ENCODE peak calls at places on chromosomes 7 and 10, in eight cellular contexts. One of them, this sample, is unnamed.

GRCh38 chr10:86170255-86171153 is 196.1 kb downstream of the GRID1 start:
- DNase-seq in PC-3: no peak
- DNase-seq in transverse colon: no peak
- DNase-seq in RWPE2: no peak
- DNase-seq in body of pancreas: no peak
- DNase-seq in AG10803: no peak
- DNase-seq in brain microvascular endothelial cell: no peak
- DNase-seq in lower leg skin: no peak
- DNase-seq in this sample: no peak

GRCh38 chr7:18706648-18707047 is 211.1 kb downstream of the HDAC9 start:
- DNase-seq in PC-3: no peak
- DNase-seq in body of pancreas: no peak
- DNase-seq in AG10803: no peak
- DNase-seq in lower leg skin: no peak
- DNase-seq in RWPE2: no peak
- DNase-seq in transverse colon: no peak
- DNase-seq in brain microvascular endothelial cell: no peak
- DNase-seq in this sample: no peak

GRCh38 chr10:12636585-12636984 is 287.2 kb downstream of the CAMK1D start:
- DNase-seq in transverse colon: no peak
- DNase-seq in brain microvascular endothelial cell: no peak
- DNase-seq in lower leg skin: peak; percentile 20
- DNase-seq in RWPE2: no peak
- DNase-seq in body of pancreas: no peak
- DNase-seq in PC-3: no peak
- DNase-seq in AG10803: no peak
- DNase-seq in this sample: no peak

GRCh38 chr10:13707156-13707881 is 120.6 kb downstream of the PRPF18 start:
- DNase-seq in brain microvascular endothelial cell: peak; percentile 85
- DNase-seq in AG10803: peak; percentile 87
- DNase-seq in body of pancreas: peak; percentile 79
- DNase-seq in transverse colon: peak; percentile 75
- DNase-seq in RWPE2: no peak
- DNase-seq in PC-3: peak; percentile 49
- DNase-seq in lower leg skin: peak; percentile 93
- DNase-seq in this sample: peak; percentile 94

GRCh38 chr10:125824736-125825135 is 1.4 kb downstream of the BCCIP start:
- DNase-seq in RWPE2: no peak
- DNase-seq in PC-3: peak; percentile 69
- DNase-seq in transverse colon: no peak
- DNase-seq in AG10803: peak; percentile 28
- DNase-seq in lower leg skin: no peak
- DNase-seq in brain microvascular endothelial cell: no peak
- DNase-seq in body of pancreas: no peak
- DNase-seq in this sample: peak; percentile 39

GRCh38 chr10:131323880-131324279 is 12.4 kb upstream of the TCERG1L start:
- DNase-seq in body of pancreas: no peak
- DNase-seq in AG10803: no peak
- DNase-seq in lower leg skin: no peak
- DNase-seq in brain microvascular endothelial cell: no peak
- DNase-seq in PC-3: no peak
- DNase-seq in transverse colon: no peak
- DNase-seq in RWPE2: no peak
- DNase-seq in this sample: no peak

GRCh38 chr7:129423700-129424410 is 10.4 kb upstream of the STRIP2 start:
- DNase-seq in PC-3: peak; percentile 53
- DNase-seq in brain microvascular endothelial cell: no peak
- DNase-seq in lower leg skin: no peak
- DNase-seq in RWPE2: no peak
- DNase-seq in transverse colon: no peak
- DNase-seq in body of pancreas: no peak
- DNase-seq in AG10803: no peak
- DNase-seq in this sample: peak; percentile 36

GRCh38 chr10:132691711-132692153 is 94.2 kb downstream of the NKX6-2 start:
- DNase-seq in RWPE2: peak; percentile 61
- DNase-seq in PC-3: no peak
- DNase-seq in AG10803: no peak
- DNase-seq in transverse colon: no peak
- DNase-seq in lower leg skin: peak; percentile 50
- DNase-seq in body of pancreas: no peak
- DNase-seq in brain microvascular endothelial cell: no peak
- DNase-seq in this sample: no peak

GRCh38 chr7:51315393-51316261 is 982 bp downstream of the COBL start:
- DNase-seq in body of pancreas: peak; percentile 66
- DNase-seq in lower leg skin: peak; percentile 85
- DNase-seq in transverse colon: peak; percentile 78
- DNase-seq in AG10803: no peak
- DNase-seq in brain microvascular endothelial cell: no peak
- DNase-seq in RWPE2: no peak
- DNase-seq in PC-3: peak; percentile 74
- DNase-seq in this sample: peak; percentile 2

GRCh38 chr10:95408931-95409873 is 118.4 kb upstream of the PDLIM1 start:
- DNase-seq in PC-3: peak; percentile 66
- DNase-seq in AG10803: no peak
- DNase-seq in RWPE2: no peak
- DNase-seq in body of pancreas: no peak
- DNase-seq in transverse colon: no peak
- DNase-seq in lower leg skin: peak; percentile 84
- DNase-seq in brain microvascular endothelial cell: no peak
- DNase-seq in this sample: no peak

GRCh38 chr10:3692331-3692860 is 92.6 kb downstream of the KLF6 start:
- DNase-seq in PC-3: no peak
- DNase-seq in body of pancreas: no peak
- DNase-seq in lower leg skin: no peak
- DNase-seq in AG10803: no peak
- DNase-seq in transverse colon: no peak
- DNase-seq in RWPE2: no peak
- DNase-seq in brain microvascular endothelial cell: no peak
- DNase-seq in this sample: no peak

GRCh38 chr7:30837581-30837980 is 66.4 kb downstream of the MINDY4 start:
- DNase-seq in brain microvascular endothelial cell: no peak
- DNase-seq in AG10803: no peak
- DNase-seq in RWPE2: no peak
- DNase-seq in body of pancreas: no peak
- DNase-seq in lower leg skin: peak; percentile 31
- DNase-seq in PC-3: no peak
- DNase-seq in transverse colon: no peak
- DNase-seq in this sample: no peak

GRCh38 chr10:133276100-133276434 is 601 bp downstream of the ADAM8 start:
- DNase-seq in AG10803: no peak
- DNase-seq in lower leg skin: no peak
- DNase-seq in RWPE2: no peak
- DNase-seq in PC-3: no peak
- DNase-seq in body of pancreas: no peak
- DNase-seq in transverse colon: no peak
- DNase-seq in brain microvascular endothelial cell: no peak
- DNase-seq in this sample: no peak

GRCh38 chr7:29398011-29398410 is 165.6 kb upstream of the PRR15 start:
- DNase-seq in brain microvascular endothelial cell: no peak
- DNase-seq in lower leg skin: no peak
- DNase-seq in transverse colon: no peak
- DNase-seq in body of pancreas: no peak
- DNase-seq in AG10803: no peak
- DNase-seq in PC-3: no peak
- DNase-seq in RWPE2: no peak
- DNase-seq in this sample: no peak

DNA sequence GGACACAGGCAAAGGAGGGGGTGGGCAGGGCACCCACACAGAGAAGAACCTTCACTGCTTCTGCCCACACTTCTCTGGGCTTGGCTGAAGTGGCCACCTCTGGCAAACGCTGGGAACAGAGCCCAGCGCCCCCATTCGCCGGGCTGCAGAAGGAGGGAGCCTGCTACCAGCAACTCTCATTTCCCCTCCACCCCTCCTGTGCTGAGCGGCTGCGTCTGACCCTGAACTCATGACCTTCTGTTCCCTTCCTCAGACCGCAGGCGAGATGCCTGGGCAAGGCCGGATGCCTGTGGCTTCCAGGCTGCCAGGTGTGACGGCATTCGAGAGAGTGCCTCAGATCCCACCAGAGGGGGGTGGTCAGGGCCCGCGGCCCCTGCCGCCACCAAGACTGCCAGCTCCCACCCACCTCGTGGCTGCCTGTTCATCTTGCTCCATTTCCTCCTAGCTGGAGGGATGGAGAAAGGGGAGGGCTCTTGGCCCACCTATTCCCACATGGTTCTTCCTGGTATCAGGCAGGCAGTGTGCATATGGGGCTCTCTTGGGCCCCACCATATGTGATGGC is 19.8 kb downstream of the DNAJB12 start:
- DNase-seq in PC-3: no peak
- DNase-seq in lower leg skin: peak; percentile 97
- DNase-seq in RWPE2: peak; percentile 94
- DNase-seq in brain microvascular endothelial cell: peak; percentile 96
- DNase-seq in transverse colon: peak; percentile 90
- DNase-seq in body of pancreas: peak; percentile 88
- DNase-seq in AG10803: peak; percentile 31
- DNase-seq in this sample: peak; percentile 99
- TF ChIP-seq CTCF in PC-3: no peak
- TF ChIP-seq CTCF in lower leg skin: no peak
- TF ChIP-seq CTCF in RWPE2: peak; percentile 57
- TF ChIP-seq CTCF in brain microvascular endothelial cell: peak; percentile 65
- TF ChIP-seq CTCF in transverse colon: no peak
- TF ChIP-seq CTCF in body of pancreas: no peak
- TF ChIP-seq CTCF in AG10803: no peak
- TF ChIP-seq CTCF in this sample: peak; percentile 21

GRCh38 chr7:9822458-9823290 is 1151.0 kb upstream of the PHF14 start:
- DNase-seq in brain microvascular endothelial cell: no peak
- DNase-seq in transverse colon: no peak
- DNase-seq in RWPE2: no peak
- DNase-seq in body of pancreas: no peak
- DNase-seq in PC-3: no peak
- DNase-seq in AG10803: no peak
- DNase-seq in lower leg skin: no peak
- DNase-seq in this sample: no peak
- H3K4me3 ChIP-seq in brain microvascular endothelial cell: no peak overlapping the region
- H3K4me3 ChIP-seq in transverse colon: no peak overlapping the region
- H3K4me3 ChIP-seq in RWPE2: no peak overlapping the region
- H3K4me3 ChIP-seq in body of pancreas: no peak overlapping the region
- H3K4me3 ChIP-seq in PC-3: no peak overlapping the region
- H3K4me3 ChIP-seq in AG10803: no peak overlapping the region
- H3K4me3 ChIP-seq in lower leg skin: no peak overlapping the region
- H3K4me3 ChIP-seq in this sample: no peak overlapping the region

GRCh38 chr10:97229322-97229721 is 43.6 kb upstream of the SLIT1 start:
- DNase-seq in AG10803: no peak
- DNase-seq in brain microvascular endothelial cell: no peak
- DNase-seq in body of pancreas: no peak
- DNase-seq in lower leg skin: no peak
- DNase-seq in transverse colon: no peak
- DNase-seq in RWPE2: no peak
- DNase-seq in PC-3: peak; percentile 63
- DNase-seq in this sample: peak; percentile 69

GRCh38 chr10:97228130-97228774 is 42.5 kb upstream of the SLIT1 start:
- DNase-seq in transverse colon: no peak
- DNase-seq in RWPE2: no peak
- DNase-seq in PC-3: no peak
- DNase-seq in body of pancreas: no peak
- DNase-seq in lower leg skin: no peak
- DNase-seq in brain microvascular endothelial cell: no peak
- DNase-seq in AG10803: no peak
- DNase-seq in this sample: no peak

GRCh38 chr10:97226398-97226797 is 40.6 kb upstream of the SLIT1 start:
- DNase-seq in RWPE2: no peak
- DNase-seq in transverse colon: no peak
- DNase-seq in PC-3: no peak
- DNase-seq in lower leg skin: no peak
- DNase-seq in AG10803: no peak
- DNase-seq in body of pancreas: no peak
- DNase-seq in brain microvascular endothelial cell: no peak
- DNase-seq in this sample: no peak

GRCh38 chr10:97228775-97229157 is 43.0 kb upstream of the SLIT1 start:
- DNase-seq in AG10803: no peak
- DNase-seq in transverse colon: no peak
- DNase-seq in brain microvascular endothelial cell: no peak
- DNase-seq in RWPE2: no peak
- DNase-seq in lower leg skin: no peak
- DNase-seq in body of pancreas: no peak
- DNase-seq in PC-3: no peak
- DNase-seq in this sample: no peak

GRCh38 chr10:97230146-97230545 is 44.4 kb upstream of the SLIT1 start:
- DNase-seq in RWPE2: no peak
- DNase-seq in transverse colon: no peak
- DNase-seq in AG10803: peak; percentile 10
- DNase-seq in PC-3: peak; percentile 48
- DNase-seq in body of pancreas: no peak
- DNase-seq in brain microvascular endothelial cell: no peak
- DNase-seq in lower leg skin: no peak
- DNase-seq in this sample: peak; percentile 67
- TF ChIP-seq CTCF in RWPE2: no peak
- TF ChIP-seq CTCF in transverse colon: no peak
- TF ChIP-seq CTCF in AG10803: no peak
- TF ChIP-seq CTCF in PC-3: no peak
- TF ChIP-seq CTCF in body of pancreas: no peak
- TF ChIP-seq CTCF in brain microvascular endothelial cell: no peak
- TF ChIP-seq CTCF in lower leg skin: no peak
- TF ChIP-seq CTCF in this sample: no peak

GRCh38 chr10:71345720-71346119 is 26.7 kb downstream of the SLC29A3 start:
- DNase-seq in brain microvascular endothelial cell: no peak
- DNase-seq in body of pancreas: no peak
- DNase-seq in PC-3: no peak
- DNase-seq in AG10803: no peak
- DNase-seq in RWPE2: no peak
- DNase-seq in transverse colon: no peak
- DNase-seq in lower leg skin: no peak
- DNase-seq in this sample: no peak
- H3K4me3 ChIP-seq in brain microvascular endothelial cell: no peak overlapping the region
- H3K4me3 ChIP-seq in body of pancreas: no peak overlapping the region
- H3K4me3 ChIP-seq in PC-3: no peak overlapping the region
- H3K4me3 ChIP-seq in AG10803: no peak overlapping the region
- H3K4me3 ChIP-seq in RWPE2: no peak overlapping the region
- H3K4me3 ChIP-seq in transverse colon: no peak overlapping the region
- H3K4me3 ChIP-seq in lower leg skin: no peak overlapping the region
- H3K4me3 ChIP-seq in this sample: no peak overlapping the region

GRCh38 chr10:69398466-69398865 is 18.3 kb downstream of the TACR2 start:
- DNase-seq in body of pancreas: no peak
- DNase-seq in PC-3: no peak
- DNase-seq in RWPE2: no peak
- DNase-seq in AG10803: no peak
- DNase-seq in brain microvascular endothelial cell: no peak
- DNase-seq in lower leg skin: no peak
- DNase-seq in transverse colon: no peak
- DNase-seq in this sample: no peak
- TF ChIP-seq CTCF in body of pancreas: no peak
- TF ChIP-seq CTCF in PC-3: no peak
- TF ChIP-seq CTCF in RWPE2: no peak
- TF ChIP-seq CTCF in AG10803: no peak
- TF ChIP-seq CTCF in brain microvascular endothelial cell: no peak
- TF ChIP-seq CTCF in lower leg skin: no peak
- TF ChIP-seq CTCF in transverse colon: no peak
- TF ChIP-seq CTCF in this sample: no peak

DNA sequence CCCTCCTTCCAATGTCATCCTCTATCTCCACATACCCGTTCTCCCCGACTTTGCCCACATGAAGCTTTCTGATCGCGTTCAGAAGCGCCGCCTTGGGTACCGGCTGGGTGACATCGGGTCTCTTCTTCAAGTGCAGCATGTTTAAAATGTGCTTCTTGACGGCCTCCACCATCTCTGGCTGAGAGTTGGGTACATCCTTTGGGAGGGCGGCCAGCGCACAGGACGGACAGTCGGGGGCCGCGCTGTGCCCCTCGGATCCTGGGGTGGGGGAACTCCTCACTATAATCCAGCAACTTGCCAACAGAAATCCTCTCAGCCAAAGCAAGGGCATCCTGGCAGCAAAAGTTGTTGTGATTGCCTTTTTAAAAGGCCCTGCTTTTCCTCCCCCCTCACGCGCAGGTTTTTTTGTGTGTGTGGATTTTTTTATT is 2.8 kb downstream of the INHBA start:
- DNase-seq in AG10803: no peak
- DNase-seq in transverse colon: no peak
- DNase-seq in RWPE2: no peak
- DNase-seq in brain microvascular endothelial cell: no peak
- DNase-seq in PC-3: no peak
- DNase-seq in lower leg skin: no peak
- DNase-seq in body of pancreas: no peak
- DNase-seq in this sample: no peak
- H3K4me3 ChIP-seq in AG10803: peak overlapping the region; percentile 71
- H3K4me3 ChIP-seq in transverse colon: peak overlapping the region; percentile 1
- H3K4me3 ChIP-seq in RWPE2: peak overlapping the region; percentile 43
- H3K4me3 ChIP-seq in brain microvascular endothelial cell: peak overlapping the region; percentile 82
- H3K4me3 ChIP-seq in PC-3: peak overlapping the region; percentile 95
- H3K4me3 ChIP-seq in lower leg skin: peak overlapping the region; percentile 15
- H3K4me3 ChIP-seq in body of pancreas: no peak overlapping the region
- H3K4me3 ChIP-seq in this sample: peak overlapping the region; percentile 73